ENCODE peak calls at places on chromosome 20, in six cellular contexts. U, V, D, P, O and Z are unnamed samples.

GRCh38 chr20:17762243-17762872 is 62.6 kb downstream of the BANF2 start:
- DNase-seq in U (peak), V (no peak), D (no peak), P (no peak), O (no peak), Z (no peak)

GRCh38 chr20:23691675-23692074 is 2.8 kb upstream of the CST4 start:
- DNase-seq in U (no peak), V (no peak), D (no peak), P (no peak), O (peak), Z (no peak)

GRCh38 chr20:440636-441035 is 21.7 kb downstream of the TBC1D20 start:
- DNase-seq in U (no peak), V (no peak), D (no peak), P (no peak), O (peak), Z (no peak)

GRCh38 chr20:43972051-43972450 is 57.4 kb downstream of the TOX2 start:
- DNase-seq in U (no peak), V (no peak), D (no peak), P (no peak), O (no peak), Z (no peak)

GRCh38 chr20:4814696-4815252 is 93.1 kb downstream of the PRND start:
- DNase-seq in U (no peak), V (peak), D (peak), P (no peak), O (no peak), Z (peak)

GRCh38 chr20:45545754-45546453 is 1.3 kb downstream of the EPPIN start:
- DNase-seq in U (no peak), V (no peak), D (no peak), P (peak), O (peak), Z (no peak)

GRCh38 chr20:4820833-4821518 is 99.3 kb downstream of the PRND start:
- DNase-seq in U (no peak), V (no peak), D (no peak), P (no peak), O (peak), Z (no peak)

GRCh38 chr20:44093249-44093582 is 93.8 kb downstream of the JPH2 start:
- DNase-seq in U (no peak), V (no peak), D (no peak), P (no peak), O (no peak), Z (no peak)

GRCh38 chr20:58032599-58032998 is 195.9 kb downstream of the ANKRD60 start:
- DNase-seq in U (no peak), V (no peak), D (no peak), P (no peak), O (no peak), Z (no peak)

GRCh38 chr20:49646126-49646525 is 67.6 kb downstream of the B4GALT5 start:
- DNase-seq in U (no peak), V (no peak), D (no peak), P (no peak), O (peak), Z (no peak)

GRCh38 chr20:4682682-4683081 is 39.0 kb upstream of the PRND start:
- DNase-seq in U (no peak), V (no peak), D (no peak), P (no peak), O (no peak), Z (no peak)

GRCh38 chr20:63236116-63236837 is 572 bp downstream of the BIRC7 start:
- DNase-seq in U (no peak), V (no peak), D (no peak), P (no peak), O (no peak), Z (no peak)

DNA sequence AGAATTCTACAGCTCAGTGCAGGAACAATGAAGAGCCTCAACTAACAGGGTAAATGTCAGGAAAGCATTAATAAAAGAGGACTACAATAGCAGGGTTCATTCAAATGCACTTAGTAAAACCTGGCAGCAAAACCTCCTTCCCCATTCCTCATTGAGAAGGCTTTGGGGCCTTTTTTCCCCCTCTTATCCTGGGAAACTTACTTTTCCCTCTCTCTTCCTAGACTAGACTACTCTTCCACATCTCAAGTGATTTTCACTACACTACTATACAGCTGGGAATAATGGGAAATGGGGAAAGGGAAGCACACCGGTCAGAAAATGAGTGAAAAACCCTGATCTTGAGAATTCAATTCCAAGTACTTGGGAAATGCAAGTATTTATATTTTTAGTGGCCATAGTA is 10.1 kb downstream of the ROMO1 start:
- DNase-seq in U (no peak), V (no peak), D (no peak), P (no peak), O (no peak), Z (no peak)
- TF ChIP-seq POLR2A in U (no peak), V (no peak), D (no peak), P (no peak), O (no peak), Z (no peak)

DNA sequence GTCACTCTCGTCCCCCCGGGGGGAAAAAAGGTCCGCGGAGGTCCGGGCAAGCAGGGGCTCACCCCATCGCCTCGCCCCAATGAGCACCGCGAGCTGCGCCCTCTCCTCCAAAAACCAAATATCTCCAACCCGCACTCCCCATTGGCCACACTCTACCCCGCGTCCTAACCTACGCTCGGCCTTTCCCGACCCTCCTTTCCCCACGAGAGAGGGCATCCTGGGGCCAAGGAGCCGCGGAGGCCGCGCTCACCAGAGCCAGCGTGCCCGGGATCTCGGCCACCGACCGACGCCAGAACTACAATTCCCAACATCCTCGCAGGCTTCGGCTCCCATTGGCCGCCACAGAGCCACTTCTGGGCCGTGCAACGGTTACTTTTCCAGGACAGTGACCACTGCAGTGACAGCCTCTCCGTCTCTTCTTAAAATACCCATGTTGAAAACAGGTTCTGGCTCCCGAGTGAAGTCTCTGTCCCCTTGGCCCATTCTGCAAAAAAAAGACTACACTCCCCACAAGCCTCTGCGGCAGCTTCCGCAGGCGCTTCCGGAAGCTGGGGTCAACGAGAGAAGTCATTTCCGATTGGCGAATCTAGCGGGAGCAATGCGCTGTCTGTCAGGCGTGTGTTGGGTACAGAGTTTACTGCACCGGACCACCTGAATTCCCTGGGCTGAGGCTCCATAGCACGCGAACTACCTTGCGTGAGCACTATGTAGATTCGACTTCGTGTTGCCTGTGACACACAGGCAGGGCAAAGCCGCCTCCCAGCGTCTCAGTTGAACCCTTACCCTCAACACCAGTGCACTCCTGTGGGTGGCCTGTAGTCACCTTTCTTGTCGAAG is at the start of gene ZNF343:
- DNase-seq in U (peak), V (peak), D (peak), P (peak), O (peak), Z (peak)
- TF ChIP-seq POLR2A in U (peak), V (no peak), D (no peak), P (no peak), O (no peak), Z (peak)

GRCh38 chr20:50852085-50852484 is 57.2 kb downstream of the BCAS4 start:
- DNase-seq in U (no peak), V (no peak), D (no peak), P (no peak), O (no peak), Z (no peak)
- TF ChIP-seq POLR2A in U (no peak), V (no peak), D (no peak), P (no peak), O (no peak), Z (no peak)

DNA sequence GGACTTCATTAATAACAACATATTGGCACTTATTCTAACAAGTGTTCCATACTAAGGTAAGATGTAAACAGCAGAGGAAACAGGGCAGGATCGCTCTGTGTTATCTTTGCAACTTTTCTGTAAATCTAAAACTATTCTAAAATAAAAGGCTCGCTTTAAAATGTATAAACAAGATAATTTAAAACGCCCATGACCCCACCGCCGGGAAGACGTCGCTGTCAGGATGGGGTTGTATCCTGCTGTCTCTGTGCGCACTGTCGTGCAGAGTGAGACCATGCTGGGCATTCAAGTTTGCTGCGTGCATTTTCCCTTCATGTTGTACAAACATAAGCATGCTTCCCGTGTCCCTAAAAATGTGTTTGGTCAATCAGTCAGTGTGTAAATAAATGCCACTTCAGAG is 255.7 kb downstream of the CDH4 start:
- DNase-seq in U (no peak), V (no peak), D (no peak), P (no peak), O (no peak), Z (no peak)
- TF ChIP-seq POLR2A in U (no peak), V (no peak), D (no peak), P (no peak), O (no peak), Z (no peak)